ENCODE peak calls at places on chromosomes 3 and 15, in nine cellular contexts. E is A549, N is stomach, D is upper lobe of left lung, C is HCT116, H is H54, O is ovary, L is lower leg skin, K is K562. X is an unnamed sample.

GRCh38 chr3:77042892-77043291 is 3.0 kb downstream of the ROBO2 start:
- DNase-seq in E (no peak), N (no peak), D (no peak), C (no peak), H (no peak), O (no peak), L (no peak), K (no peak), X (no peak)

GRCh38 chr3:134350861-134351311 is 23.4 kb downstream of the AMOTL2 start:
- DNase-seq in E (no peak), N (peak; percentile 86), D (peak; percentile 63), C (no peak), H (no peak), O (no peak), L (peak; percentile 55), K (no peak), X (no peak)

GRCh38 chr15:69976366-69976994 is 121.2 kb downstream of the TLE3 start:
- DNase-seq in E (peak; percentile 35), N (no peak), D (no peak), C (no peak), H (no peak), O (no peak), L (no peak), K (peak; percentile 36), X (peak; percentile 58)

GRCh38 chr3:52233108-52233591 is 5.8 kb downstream of the TWF2 start:
- DNase-seq in E (no peak), N (no peak), D (no peak), C (no peak), H (no peak), O (no peak), L (no peak), K (no peak), X (no peak)

GRCh38 chr15:47586653-47587224 is 130.6 kb upstream of the SEMA6D start:
- DNase-seq in E (no peak), N (no peak), D (peak; percentile 34), C (no peak), H (no peak), O (no peak), L (no peak), K (no peak), X (no peak)

GRCh38 chr15:85785887-85786777 is 8.6 kb downstream of the KLHL25 start:
- DNase-seq in E (peak; percentile 31), N (no peak), D (no peak), C (peak; percentile 53), H (peak; percentile 71), O (peak; percentile 44), L (no peak), K (no peak), X (no peak)

GRCh38 chr3:50246517-50246954 is 10.5 kb downstream of the GNAI2 start:
- DNase-seq in E (peak; percentile 78), N (no peak), D (no peak), C (peak; percentile 81), H (peak; percentile 80), O (no peak), L (peak; percentile 47), K (peak; percentile 49), X (peak; percentile 58)

GRCh38 chr3:2390926-2391532 is 292.4 kb downstream of the CNTN4 start:
- DNase-seq in E (no peak), N (no peak), D (no peak), C (no peak), H (no peak), O (no peak), L (no peak), K (no peak), X (no peak)

GRCh38 chr3:135918600-135918999 is 46.9 kb upstream of the PPP2R3A start:
- DNase-seq in E (peak; percentile 27), N (no peak), D (no peak), C (peak; percentile 24), H (no peak), O (no peak), L (no peak), K (no peak), X (no peak)

GRCh38 chr15:66701422-66702034 is 508 bp upstream of the SMAD6 start:
- DNase-seq in E (peak; percentile 82), N (peak; percentile 33), D (no peak), C (peak; percentile 27), H (peak; percentile 53), O (peak; percentile 67), L (peak; percentile 40), K (no peak), X (peak; percentile 78)

GRCh38 chr3:133662256-133662773 is 574 bp upstream of the TOPBP1 start:
- DNase-seq in E (peak; percentile 20), N (no peak), D (no peak), C (no peak), H (peak; percentile 31), O (no peak), L (no peak), K (peak; percentile 33), X (peak; percentile 69)

GRCh38 chr15:35690698-35691116 is 144.7 kb upstream of the DPH6 start:
- DNase-seq in E (no peak), N (no peak), D (no peak), C (no peak), H (no peak), O (peak; percentile 39), L (peak; percentile 45), K (no peak), X (no peak)

GRCh38 chr15:28012231-28012630 is 86.9 kb downstream of the OCA2 start:
- DNase-seq in E (no peak), N (no peak), D (no peak), C (no peak), H (no peak), O (no peak), L (no peak), K (no peak), X (no peak)

GRCh38 chr3:72912532-72912931 is 24.7 kb downstream of the GXYLT2 start:
- DNase-seq in E (no peak), N (no peak), D (no peak), C (no peak), H (no peak), O (no peak), L (no peak), K (no peak), X (no peak)

GRCh38 chr15:25059698-25060471 is 105.1 kb downstream of the SNRPN start:
- DNase-seq in E (no peak), N (no peak), D (no peak), C (no peak), H (no peak), O (no peak), L (no peak), K (no peak), X (no peak)

GRCh38 chr3:146542179-146542578 is 2.2 kb downstream of the PLSCR1 start:
- DNase-seq in E (no peak), N (no peak), D (no peak), C (no peak), H (no peak), O (no peak), L (no peak), K (no peak), X (peak; percentile 30)
- TF ChIP-seq POLR2A in E (no peak), N (no peak), D (no peak), C (no peak), H (no peak), O (no peak), L (no peak), K (no peak), X (no peak)

GRCh38 chr15:41933771-41934170 is 38.6 kb downstream of the EHD4 start:
- DNase-seq in E (peak; percentile 47), N (peak; percentile 61), D (no peak), C (peak; percentile 61), H (peak; percentile 64), O (no peak), L (no peak), K (no peak), X (no peak)

GRCh38 chr15:41936155-41936554 is 36.2 kb downstream of the EHD4 start:
- DNase-seq in E (no peak), N (no peak), D (no peak), C (no peak), H (no peak), O (no peak), L (no peak), K (no peak), X (no peak)

GRCh38 chr15:41935566-41936020 is 36.8 kb downstream of the EHD4 start:
- DNase-seq in E (no peak), N (no peak), D (no peak), C (no peak), H (no peak), O (no peak), L (no peak), K (no peak), X (no peak)

GRCh38 chr15:41932939-41933725 is 39.2 kb downstream of the EHD4 start:
- DNase-seq in E (no peak), N (no peak), D (no peak), C (no peak), H (no peak), O (no peak), L (no peak), K (no peak), X (no peak)

DNA sequence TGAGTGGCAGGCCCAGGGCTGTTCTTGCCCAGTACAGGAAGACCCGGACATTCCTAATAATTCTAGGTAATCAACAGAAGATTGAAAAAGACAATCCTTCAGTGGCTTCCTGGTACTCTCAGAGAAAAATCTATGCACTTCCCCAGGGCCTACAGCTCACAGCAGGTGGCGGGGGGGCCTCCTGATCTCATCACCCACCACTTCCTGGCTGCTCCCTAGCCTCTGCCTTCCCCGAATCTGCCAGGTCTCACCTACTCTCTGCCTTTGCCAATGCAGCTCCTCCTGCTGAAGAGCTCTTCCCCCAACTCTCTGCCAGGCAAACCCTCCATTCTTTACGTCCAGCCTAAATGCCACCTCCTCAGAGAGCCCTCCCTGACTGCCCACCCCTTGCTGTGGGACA is 37.5 kb downstream of the EHD4 start:
- DNase-seq in E (no peak), N (peak; percentile 46), D (no peak), C (no peak), H (peak; percentile 62), O (no peak), L (no peak), K (no peak), X (no peak)
- TF ChIP-seq POLR2A in E (no peak), N (no peak), D (no peak), C (no peak), H (no peak), O (no peak), L (no peak), K (no peak), X (no peak)

GRCh38 chr3:118810499-118811035 is 224.1 kb downstream of the IGSF11 start:
- DNase-seq in E (no peak), N (no peak), D (no peak), C (peak; percentile 47), H (no peak), O (no peak), L (no peak), K (no peak), X (no peak)
- TF ChIP-seq POLR2A in E (no peak), N (no peak), D (no peak), C (no peak), H (no peak), O (no peak), L (no peak), K (no peak), X (no peak)

DNA sequence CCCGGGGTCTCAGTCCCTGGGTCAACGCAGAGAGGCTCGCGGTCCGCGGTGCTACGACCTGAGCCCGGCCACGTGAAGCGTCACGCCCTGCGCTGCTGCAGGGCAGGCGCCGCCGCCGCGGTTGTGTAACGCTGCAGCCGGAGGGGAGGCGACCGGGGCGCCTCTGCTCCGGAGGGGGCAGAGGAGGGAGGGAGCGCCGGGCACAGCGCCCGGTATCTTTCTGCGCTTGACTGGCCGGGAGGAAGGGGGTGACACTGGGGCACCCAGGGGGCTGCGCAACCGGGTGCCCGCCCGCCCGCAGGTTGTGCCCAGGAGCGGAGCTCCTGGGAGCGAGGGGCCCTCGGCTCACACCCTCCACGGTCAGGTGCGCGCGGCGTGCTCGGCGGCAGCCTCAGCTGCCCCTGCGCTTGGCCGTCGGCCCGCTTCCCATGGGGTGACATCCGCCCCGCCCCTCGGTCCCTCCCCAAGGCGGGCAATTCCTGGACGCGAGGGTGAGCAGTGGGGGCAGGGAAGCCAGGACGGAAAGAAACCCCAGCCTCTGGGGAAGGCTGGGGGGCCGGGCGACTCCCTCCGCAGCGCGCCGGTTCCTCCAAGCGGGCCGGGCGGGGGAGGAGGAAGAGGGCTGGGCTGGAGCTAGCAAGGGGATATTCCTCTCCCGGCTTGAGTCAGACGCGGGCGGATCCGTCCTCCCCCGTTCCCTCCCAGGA is 825 bp upstream of the BHLHE40 start:
- DNase-seq in E (peak; percentile 98), N (peak; percentile 95), D (peak; percentile 98), C (peak; percentile 94), H (peak; percentile 65), O (peak; percentile 95), L (peak; percentile 96), K (peak; percentile 90), X (peak; percentile 82)
- TF ChIP-seq POLR2A in E (peak; percentile 6), N (no peak), D (peak; percentile 18), C (peak; percentile 60), H (peak; percentile 78), O (peak; percentile 55), L (no peak), K (peak; percentile 89), X (peak; percentile 80)

X was measured in erythroblast.